ENCODE peak calls at places on chromosomes 1 and 21, in eight cellular contexts. One of them, this sample, is unnamed.

GRCh38 chr1:245807954-245808719 is 653.4 kb downstream of the KIF26B start:
- DNase-seq in HepG2: no peak
- DNase-seq in PC-3: no peak
- DNase-seq in GM23338: no peak
- DNase-seq in neural progenitor cell: no peak
- DNase-seq in mammary epithelial cell: no peak
- DNase-seq in MM.1S: no peak
- DNase-seq in endothelial cell of umbilical vein: no peak
- DNase-seq in this sample: no peak

GRCh38 chr1:66374561-66375111 is 159.3 kb upstream of the SGIP1 start:
- DNase-seq in HepG2: no peak
- DNase-seq in PC-3: peak; percentile 80
- DNase-seq in GM23338: no peak
- DNase-seq in neural progenitor cell: no peak
- DNase-seq in mammary epithelial cell: peak; percentile 90
- DNase-seq in MM.1S: peak; percentile 48
- DNase-seq in endothelial cell of umbilical vein: peak; percentile 61
- DNase-seq in this sample: no peak

GRCh38 chr1:191888996-191889622 is 269.2 kb upstream of the RGS18 start:
- DNase-seq in HepG2: no peak
- DNase-seq in PC-3: no peak
- DNase-seq in GM23338: peak; percentile 31
- DNase-seq in neural progenitor cell: no peak
- DNase-seq in mammary epithelial cell: no peak
- DNase-seq in MM.1S: no peak
- DNase-seq in endothelial cell of umbilical vein: no peak
- DNase-seq in this sample: no peak

GRCh38 chr1:107547363-107548155 is 406.7 kb downstream of the NTNG1 start:
- DNase-seq in HepG2: no peak
- DNase-seq in PC-3: no peak
- DNase-seq in GM23338: no peak
- DNase-seq in neural progenitor cell: no peak
- DNase-seq in mammary epithelial cell: peak; percentile 80
- DNase-seq in MM.1S: no peak
- DNase-seq in endothelial cell of umbilical vein: no peak
- DNase-seq in this sample: no peak

GRCh38 chr21:42248783-42249597 is 30.1 kb downstream of the ABCG1 start:
- DNase-seq in HepG2: no peak
- DNase-seq in PC-3: no peak
- DNase-seq in GM23338: no peak
- DNase-seq in neural progenitor cell: no peak
- DNase-seq in mammary epithelial cell: no peak
- DNase-seq in MM.1S: peak; percentile 46
- DNase-seq in endothelial cell of umbilical vein: no peak
- DNase-seq in this sample: no peak

GRCh38 chr1:11906870-11907269 is 19.4 kb downstream of the KIAA2013 start:
- DNase-seq in HepG2: no peak
- DNase-seq in PC-3: no peak
- DNase-seq in GM23338: no peak
- DNase-seq in neural progenitor cell: no peak
- DNase-seq in mammary epithelial cell: no peak
- DNase-seq in MM.1S: no peak
- DNase-seq in endothelial cell of umbilical vein: no peak
- DNase-seq in this sample: no peak

GRCh38 chr1:175208773-175209492 is 16.4 kb upstream of the KIAA0040 start:
- DNase-seq in HepG2: no peak
- DNase-seq in PC-3: no peak
- DNase-seq in GM23338: no peak
- DNase-seq in neural progenitor cell: no peak
- DNase-seq in mammary epithelial cell: no peak
- DNase-seq in MM.1S: peak; percentile 97
- DNase-seq in endothelial cell of umbilical vein: no peak
- DNase-seq in this sample: no peak

GRCh38 chr1:116558140-116558549 is 12.7 kb downstream of the CD58 start:
- DNase-seq in HepG2: no peak
- DNase-seq in PC-3: no peak
- DNase-seq in GM23338: no peak
- DNase-seq in neural progenitor cell: no peak
- DNase-seq in mammary epithelial cell: no peak
- DNase-seq in MM.1S: no peak
- DNase-seq in endothelial cell of umbilical vein: no peak
- DNase-seq in this sample: no peak

GRCh38 chr1:7120863-7121621 is 335.8 kb downstream of the CAMTA1 start:
- DNase-seq in HepG2: no peak
- DNase-seq in PC-3: no peak
- DNase-seq in GM23338: peak; percentile 43
- DNase-seq in neural progenitor cell: no peak
- DNase-seq in mammary epithelial cell: no peak
- DNase-seq in MM.1S: no peak
- DNase-seq in endothelial cell of umbilical vein: no peak
- DNase-seq in this sample: no peak

GRCh38 chr21:45309069-45309521 is 21.4 kb upstream of the POFUT2 start:
- DNase-seq in HepG2: peak; percentile 69
- DNase-seq in PC-3: peak; percentile 65
- DNase-seq in GM23338: peak; percentile 91
- DNase-seq in neural progenitor cell: peak; percentile 82
- DNase-seq in mammary epithelial cell: no peak
- DNase-seq in MM.1S: peak; percentile 61
- DNase-seq in endothelial cell of umbilical vein: peak; percentile 89
- DNase-seq in this sample: no peak

GRCh38 chr1:106222415-106222814 is 834.1 kb upstream of the PRMT6 start:
- DNase-seq in HepG2: no peak
- DNase-seq in PC-3: peak; percentile 15
- DNase-seq in GM23338: peak; percentile 6
- DNase-seq in neural progenitor cell: no peak
- DNase-seq in mammary epithelial cell: no peak
- DNase-seq in MM.1S: no peak
- DNase-seq in endothelial cell of umbilical vein: no peak
- DNase-seq in this sample: peak; percentile 2

GRCh38 chr1:230186874-230187273 is 119.8 kb downstream of the GALNT2 start:
- DNase-seq in HepG2: no peak
- DNase-seq in PC-3: no peak
- DNase-seq in GM23338: no peak
- DNase-seq in neural progenitor cell: no peak
- DNase-seq in mammary epithelial cell: no peak
- DNase-seq in MM.1S: peak; percentile 19
- DNase-seq in endothelial cell of umbilical vein: no peak
- DNase-seq in this sample: no peak
- H4K20me1 ChIP-seq in HepG2: no peaks in the 10 kb centered on the region
- H4K20me1 ChIP-seq in PC-3: peaks cover 11% of the 10 kb centered on the region
- H4K20me1 ChIP-seq in GM23338: no peaks in the 10 kb centered on the region
- H4K20me1 ChIP-seq in neural progenitor cell: no peaks in the 10 kb centered on the region
- H4K20me1 ChIP-seq in mammary epithelial cell: peaks cover 5% of the 10 kb centered on the region
- H4K20me1 ChIP-seq in MM.1S: no peaks in the 10 kb centered on the region
- H4K20me1 ChIP-seq in endothelial cell of umbilical vein: no peaks in the 10 kb centered on the region
- H4K20me1 ChIP-seq in this sample: peaks cover 13% of the 10 kb centered on the region

DNA sequence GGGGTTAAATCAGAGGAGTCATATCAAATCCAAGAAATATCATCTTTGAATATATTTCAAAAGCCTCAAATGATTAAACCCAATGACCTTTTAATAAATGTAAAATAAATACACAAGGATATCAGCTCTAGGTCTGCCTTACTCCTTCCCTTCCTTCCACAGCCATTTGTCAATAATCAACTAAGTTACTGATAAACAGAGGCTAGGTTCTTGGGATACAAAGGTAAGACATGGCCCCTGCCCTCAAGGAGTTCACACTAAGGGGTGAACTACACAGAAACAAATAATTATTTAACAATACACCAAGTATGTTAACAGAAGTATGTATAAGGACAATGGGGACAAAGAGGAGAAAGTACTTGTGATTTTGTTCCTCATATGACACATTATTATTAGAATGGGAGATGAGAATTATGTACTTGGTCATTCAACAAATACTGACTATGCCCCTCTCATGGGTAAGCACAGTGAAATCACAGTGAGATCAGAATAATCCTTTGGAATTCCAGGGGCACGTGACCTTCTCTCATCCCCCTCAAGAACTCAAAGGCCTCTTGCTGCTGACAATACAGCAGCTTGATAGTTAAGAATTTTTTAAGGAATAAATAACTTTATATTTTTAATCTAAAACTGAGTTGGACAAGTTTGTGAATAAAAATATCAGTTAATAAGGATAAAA is 40.2 kb downstream of the ATP1B1 start:
- DNase-seq in HepG2: peak; percentile 20
- DNase-seq in PC-3: no peak
- DNase-seq in GM23338: peak; percentile 14
- DNase-seq in neural progenitor cell: peak; percentile 11
- DNase-seq in mammary epithelial cell: no peak
- DNase-seq in MM.1S: no peak
- DNase-seq in endothelial cell of umbilical vein: no peak
- DNase-seq in this sample: no peak
- H3K4me2 ChIP-seq in HepG2: peak overlapping the region; percentile 68
- H3K4me2 ChIP-seq in PC-3: no peak overlapping the region
- H3K4me2 ChIP-seq in GM23338: no peak overlapping the region
- H3K4me2 ChIP-seq in neural progenitor cell: no peak overlapping the region
- H3K4me2 ChIP-seq in mammary epithelial cell: no peak overlapping the region
- H3K4me2 ChIP-seq in MM.1S: no peak overlapping the region
- H3K4me2 ChIP-seq in endothelial cell of umbilical vein: no peak overlapping the region
- H3K4me2 ChIP-seq in this sample: no peak overlapping the region

GRCh38 chr1:228457396-228458176 is 29.6 kb upstream of the RNF187 start:
- DNase-seq in HepG2: no peak
- DNase-seq in PC-3: peak; percentile 100
- DNase-seq in GM23338: peak; percentile 99
- DNase-seq in neural progenitor cell: peak; percentile 98
- DNase-seq in mammary epithelial cell: peak; percentile 98
- DNase-seq in MM.1S: peak; percentile 90
- DNase-seq in endothelial cell of umbilical vein: peak; percentile 99
- DNase-seq in this sample: peak; percentile 85

GRCh38 chr1:228459091-228459993 is 27.8 kb upstream of the RNF187 start:
- DNase-seq in HepG2: peak; percentile 18
- DNase-seq in PC-3: peak; percentile 88
- DNase-seq in GM23338: peak; percentile 93
- DNase-seq in neural progenitor cell: peak; percentile 89
- DNase-seq in mammary epithelial cell: peak; percentile 74
- DNase-seq in MM.1S: peak; percentile 54
- DNase-seq in endothelial cell of umbilical vein: peak; percentile 66
- DNase-seq in this sample: no peak

GRCh38 chr1:228455715-228456114 is 31.5 kb upstream of the RNF187 start:
- DNase-seq in HepG2: no peak
- DNase-seq in PC-3: peak; percentile 42
- DNase-seq in GM23338: no peak
- DNase-seq in neural progenitor cell: no peak
- DNase-seq in mammary epithelial cell: no peak
- DNase-seq in MM.1S: no peak
- DNase-seq in endothelial cell of umbilical vein: no peak
- DNase-seq in this sample: no peak

GRCh38 chr1:228456252-228457016 is 30.7 kb upstream of the RNF187 start:
- DNase-seq in HepG2: no peak
- DNase-seq in PC-3: no peak
- DNase-seq in GM23338: no peak
- DNase-seq in neural progenitor cell: no peak
- DNase-seq in mammary epithelial cell: no peak
- DNase-seq in MM.1S: no peak
- DNase-seq in endothelial cell of umbilical vein: no peak
- DNase-seq in this sample: no peak

GRCh38 chr1:228457017-228457395 is 30.2 kb upstream of the RNF187 start:
- DNase-seq in HepG2: no peak
- DNase-seq in PC-3: no peak
- DNase-seq in GM23338: no peak
- DNase-seq in neural progenitor cell: no peak
- DNase-seq in mammary epithelial cell: no peak
- DNase-seq in MM.1S: peak; percentile 16
- DNase-seq in endothelial cell of umbilical vein: no peak
- DNase-seq in this sample: no peak
- H3K4me3 ChIP-seq in HepG2: no peak overlapping the region
- H3K4me3 ChIP-seq in PC-3: peak overlapping the region; percentile 87
- H3K4me3 ChIP-seq in GM23338: peak overlapping the region; percentile 61
- H3K4me3 ChIP-seq in neural progenitor cell: peak overlapping the region; percentile 78
- H3K4me3 ChIP-seq in mammary epithelial cell: peak overlapping the region; percentile 78
- H3K4me3 ChIP-seq in MM.1S: peak overlapping the region; percentile 51
- H3K4me3 ChIP-seq in endothelial cell of umbilical vein: peak overlapping the region; percentile 46
- H3K4me3 ChIP-seq in this sample: peak overlapping the region; percentile 53

GRCh38 chr1:39852214-39852791 is 31.0 kb downstream of the TRIT1 start:
- DNase-seq in HepG2: peak; percentile 69
- DNase-seq in PC-3: peak; percentile 87
- DNase-seq in GM23338: no peak
- DNase-seq in neural progenitor cell: no peak
- DNase-seq in mammary epithelial cell: peak; percentile 36
- DNase-seq in MM.1S: no peak
- DNase-seq in endothelial cell of umbilical vein: no peak
- DNase-seq in this sample: no peak

GRCh38 chr1:39854738-39855137 is 28.6 kb downstream of the TRIT1 start:
- DNase-seq in HepG2: no peak
- DNase-seq in PC-3: no peak
- DNase-seq in GM23338: no peak
- DNase-seq in neural progenitor cell: no peak
- DNase-seq in mammary epithelial cell: no peak
- DNase-seq in MM.1S: no peak
- DNase-seq in endothelial cell of umbilical vein: no peak
- DNase-seq in this sample: no peak

GRCh38 chr1:39857479-39857878 is 25.8 kb downstream of the TRIT1 start:
- DNase-seq in HepG2: no peak
- DNase-seq in PC-3: no peak
- DNase-seq in GM23338: no peak
- DNase-seq in neural progenitor cell: no peak
- DNase-seq in mammary epithelial cell: no peak
- DNase-seq in MM.1S: no peak
- DNase-seq in endothelial cell of umbilical vein: no peak
- DNase-seq in this sample: no peak

GRCh38 chr1:39852876-39853275 is 30.4 kb downstream of the TRIT1 start:
- DNase-seq in HepG2: no peak
- DNase-seq in PC-3: no peak
- DNase-seq in GM23338: no peak
- DNase-seq in neural progenitor cell: no peak
- DNase-seq in mammary epithelial cell: no peak
- DNase-seq in MM.1S: no peak
- DNase-seq in endothelial cell of umbilical vein: no peak
- DNase-seq in this sample: no peak

GRCh38 chr1:39854314-39854713 is 29.0 kb downstream of the TRIT1 start:
- DNase-seq in HepG2: no peak
- DNase-seq in PC-3: no peak
- DNase-seq in GM23338: no peak
- DNase-seq in neural progenitor cell: no peak
- DNase-seq in mammary epithelial cell: no peak
- DNase-seq in MM.1S: peak; percentile 7
- DNase-seq in endothelial cell of umbilical vein: no peak
- DNase-seq in this sample: no peak
- H4K20me1 ChIP-seq in HepG2: peaks cover 11% of the 10 kb centered on the region
- H4K20me1 ChIP-seq in PC-3: peaks cover 18% of the 10 kb centered on the region
- H4K20me1 ChIP-seq in GM23338: peaks cover 38% of the 10 kb centered on the region
- H4K20me1 ChIP-seq in neural progenitor cell: peaks cover 47% of the 10 kb centered on the region
- H4K20me1 ChIP-seq in mammary epithelial cell: no peaks in the 10 kb centered on the region
- H4K20me1 ChIP-seq in MM.1S: no peaks in the 10 kb centered on the region
- H4K20me1 ChIP-seq in endothelial cell of umbilical vein: no peaks in the 10 kb centered on the region
- H4K20me1 ChIP-seq in this sample: no peaks in the 10 kb centered on the region

This sample was measured in keratinocyte.